ENCODE peak calls at places on chromosomes 6 and 20, in seven cellular contexts. P, K, N, S, E, H and F are unnamed samples.

GRCh38 chr6:170080169-170080827 is 210.6 kb downstream of the DLL1 start:
- DNase-seq in P (no peak), K (no peak), N (no peak), S (peak; percentile 35), E (no peak), H (no peak), F (no peak)

GRCh38 chr20:56202493-56203077 is 45.9 kb upstream of the MC3R start:
- DNase-seq in P (no peak), K (no peak), N (no peak), S (no peak), E (peak; percentile 63), H (no peak), F (peak; percentile 13)

GRCh38 chr20:41011551-41012067 is 17.0 kb upstream of the TOP1 start:
- DNase-seq in P (peak; percentile 80), K (peak; percentile 83), N (no peak), S (no peak), E (no peak), H (no peak), F (no peak)

GRCh38 chr6:163710552-163710951 is 296.0 kb downstream of the QKI start:
- DNase-seq in P (no peak), K (no peak), N (no peak), S (no peak), E (no peak), H (no peak), F (no peak)

GRCh38 chr20:62723351-62723750 is 14.7 kb downstream of the NTSR1 start:
- DNase-seq in P (no peak), K (no peak), N (no peak), S (no peak), E (no peak), H (no peak), F (no peak)

GRCh38 chr6:135358907-135359459 is 138.6 kb downstream of the AHI1 start:
- DNase-seq in P (no peak), K (no peak), N (no peak), S (no peak), E (no peak), H (no peak), F (no peak)

GRCh38 chr6:132369526-132369925 is 31.7 kb downstream of the MOXD1 start:
- DNase-seq in P (no peak), K (no peak), N (no peak), S (no peak), E (no peak), H (no peak), F (no peak)

GRCh38 chr20:37574199-37574890 is 46.7 kb upstream of the BLCAP start:
- DNase-seq in P (no peak), K (no peak), N (no peak), S (no peak), E (no peak), H (no peak), F (no peak)

GRCh38 chr6:49038294-49038693 is 424.8 kb downstream of the MMUT start:
- DNase-seq in P (no peak), K (no peak), N (no peak), S (no peak), E (no peak), H (no peak), F (no peak)

GRCh38 chr6:33820243-33820642 is 16.4 kb upstream of the MLN start:
- DNase-seq in P (no peak), K (no peak), N (no peak), S (no peak), E (no peak), H (no peak), F (no peak)

GRCh38 chr6:136927313-136927712 is 5.2 kb downstream of the SLC35D3 start:
- DNase-seq in P (peak; percentile 5), K (peak; percentile 26), N (no peak), S (peak; percentile 79), E (no peak), H (no peak), F (peak; percentile 10)

GRCh38 chr6:162538643-162539064 is 188.9 kb downstream of the PRKN start:
- DNase-seq in P (no peak), K (no peak), N (no peak), S (no peak), E (no peak), H (no peak), F (no peak)

GRCh38 chr6:9136141-9136865 is 701.0 kb upstream of the SLC35B3 start:
- DNase-seq in P (no peak), K (no peak), N (no peak), S (no peak), E (no peak), H (no peak), F (no peak)

GRCh38 chr20:479487-479886 is 17.2 kb upstream of the TBC1D20 start:
- DNase-seq in P (no peak), K (no peak), N (no peak), S (no peak), E (no peak), H (no peak), F (no peak)

GRCh38 chr20:17557675-17558006 is 12.2 kb upstream of the DSTN start:
- DNase-seq in P (no peak), K (no peak), N (no peak), S (no peak), E (peak; percentile 71), H (no peak), F (peak; percentile 50)

GRCh38 chr6:43985329-43985728 is 141.9 kb downstream of the MRPL14 start:
- DNase-seq in P (no peak), K (no peak), N (no peak), S (peak; percentile 34), E (no peak), H (no peak), F (peak; percentile 59)

GRCh38 chr20:17215167-17215566 is 11.7 kb upstream of the PCSK2 start:
- DNase-seq in P (no peak), K (no peak), N (no peak), S (no peak), E (no peak), H (no peak), F (no peak)

GRCh38 chr6:4336778-4337442 is 201.5 kb upstream of the ECI2 start:
- DNase-seq in P (no peak), K (peak; percentile 14), N (no peak), S (no peak), E (peak; percentile 25), H (no peak), F (peak; percentile 80)

GRCh38 chr6:116624036-116624805 is 7.9 kb downstream of the RSPH4A start:
- DNase-seq in P (no peak), K (no peak), N (no peak), S (no peak), E (peak; percentile 31), H (no peak), F (peak; percentile 30)

GRCh38 chr6:90947184-90948064 is 360.6 kb upstream of the MAP3K7 start:
- DNase-seq in P (no peak), K (no peak), N (no peak), S (no peak), E (no peak), H (no peak), F (no peak)

GRCh38 chr6:44606976-44607375 is 219.5 kb downstream of the CDC5L start:
- DNase-seq in P (no peak), K (no peak), N (no peak), S (peak; percentile 5), E (no peak), H (no peak), F (no peak)

GRCh38 chr20:3238616-3239025 is 369 bp downstream of the SLC4A11 start:
- DNase-seq in P (peak; percentile 69), K (peak; percentile 60), N (peak; percentile 27), S (peak; percentile 80), E (peak; percentile 61), H (no peak), F (no peak)

GRCh38 chr20:23147964-23148720 is 62.0 kb upstream of the CD93 start:
- DNase-seq in P (no peak), K (no peak), N (no peak), S (peak; percentile 20), E (peak; percentile 94), H (no peak), F (peak; percentile 90)

GRCh38 chr6:110173506-110174132 is 5.9 kb downstream of the WASF1 start:
- DNase-seq in P (no peak), K (no peak), N (no peak), S (peak; percentile 41), E (no peak), H (no peak), F (peak; percentile 33)

GRCh38 chr6:137341721-137342195 is 122.6 kb upstream of the IFNGR1 start:
- DNase-seq in P (no peak), K (peak; percentile 52), N (peak; percentile 41), S (peak; percentile 67), E (peak; percentile 9), H (peak; percentile 32), F (no peak)

GRCh38 chr20:24353135-24353694 is 116.2 kb upstream of the SYNDIG1 start:
- DNase-seq in P (no peak), K (no peak), N (no peak), S (no peak), E (no peak), H (no peak), F (no peak)